ENCODE peak calls at places on chromosomes 12 and 14, in seven cellular contexts. C, S, H, P, B, A and I are unnamed samples.

GRCh38 chr12:642633-643477 is 20.4 kb downstream of the NINJ2 start:
- DNase-seq in B (peak; percentile 87), C (no peak), H (no peak), S (peak; percentile 78), A (no peak), P (peak; percentile 91), I (no peak)

GRCh38 chr12:124586756-124587155 is 19.3 kb upstream of the NCOR2 start:
- DNase-seq in B (no peak), C (no peak), H (no peak), P (no peak), S (no peak), A (no peak), I (no peak)

GRCh38 chr12:113065126-113066007 is 8.8 kb downstream of the DTX1 start:
- DNase-seq in B (peak; percentile 63), S (peak; percentile 68), C (no peak), H (no peak), A (no peak), P (peak; percentile 78), I (no peak)

GRCh38 chr14:60346706-60347105 is 97.7 kb downstream of the PPM1A start:
- DNase-seq in S (no peak), B (no peak), H (no peak), A (no peak), P (no peak), C (no peak), I (no peak)

GRCh38 chr12:94140556-94140955 is 7.8 kb upstream of the PLXNC1 start:
- DNase-seq in H (peak; percentile 19), S (no peak), C (no peak), A (peak; percentile 54), B (peak; percentile 58), P (peak; percentile 31), I (peak; percentile 32)

GRCh38 chr14:105879867-105880561 is 353.6 kb downstream of the TMEM121 start:
- DNase-seq in A (no peak), B (peak; percentile 88), P (no peak), S (no peak), C (no peak), H (no peak), I (no peak)

GRCh38 chr12:52912711-52913423 is 8.0 kb upstream of the KRT8 start:
- DNase-seq in H (no peak), B (no peak), A (no peak), P (no peak), S (no peak), C (no peak), I (no peak)

GRCh38 chr14:91867316-91867988 is at the start of gene TC2N:
- DNase-seq in P (no peak), H (no peak), A (no peak), C (no peak), S (no peak), B (no peak), I (no peak)

GRCh38 chr12:9888665-9889273 is 7.5 kb downstream of the KLRF2 start:
- DNase-seq in H (no peak), C (no peak), P (no peak), B (no peak), A (no peak), S (no peak), I (no peak)

GRCh38 chr12:66352197-66352596 is 49.9 kb downstream of the HELB start:
- DNase-seq in P (no peak), A (peak; percentile 71), B (peak; percentile 41), H (peak; percentile 19), S (peak; percentile 63), C (no peak), I (peak; percentile 18)

GRCh38 chr12:45381351-45381750 is 165.5 kb downstream of the ANO6 start:
- DNase-seq in H (no peak), A (no peak), B (no peak), C (no peak), S (no peak), P (no peak), I (no peak)

GRCh38 chr12:104355630-104356029 is 52.1 kb downstream of the EID3 start:
- DNase-seq in C (no peak), B (no peak), H (no peak), A (no peak), S (no peak), P (no peak), I (no peak)

GRCh38 chr12:84619053-84619452 is 293.5 kb downstream of the SLC6A15 start:
- DNase-seq in S (no peak), A (no peak), P (no peak), H (no peak), C (no peak), B (no peak), I (no peak)

GRCh38 chr12:53696285-53696654 is 20.4 kb upstream of the ATP5MC2 start:
- DNase-seq in S (peak; percentile 88), B (peak; percentile 84), A (peak; percentile 75), C (peak; percentile 25), P (peak; percentile 59), H (peak; percentile 95), I (peak; percentile 82)

GRCh38 chr12:6183689-6184441 is 16.3 kb upstream of the CD9 start:
- DNase-seq in H (no peak), S (no peak), P (no peak), C (no peak), A (no peak), B (no peak), I (peak; percentile 68)

GRCh38 chr14:74583689-74584434 is 28.2 kb downstream of the LTBP2 start:
- DNase-seq in S (peak; percentile 16), C (no peak), H (peak; percentile 69), A (no peak), B (no peak), P (no peak), I (no peak)

GRCh38 chr12:131466932-131467331 is 244.0 kb upstream of the SFSWAP start:
- DNase-seq in S (no peak), C (no peak), P (no peak), B (no peak), H (no peak), A (no peak), I (no peak)

GRCh38 chr12:93689076-93689834 is 12.1 kb downstream of the CRADD start:
- DNase-seq in P (no peak), S (no peak), B (no peak), A (no peak), H (no peak), C (no peak), I (no peak)

GRCh38 chr12:109829667-109830066 is 3.5 kb downstream of the TRPV4 start:
- DNase-seq in B (no peak), H (no peak), C (no peak), P (no peak), S (no peak), A (no peak), I (no peak)
- TF ChIP-seq YY1 in B (no peak), H (no peak), C (no peak), P (no peak), S (no peak), A (no peak), I (no peak)

GRCh38 chr12:116160196-116160595 is 117.3 kb downstream of the MED13L start:
- DNase-seq in S (no peak), P (peak; percentile 25), C (no peak), A (no peak), H (peak; percentile 83), B (no peak), I (no peak)

GRCh38 chr12:116157845-116158267 is 119.6 kb downstream of the MED13L start:
- DNase-seq in C (no peak), A (no peak), B (no peak), H (no peak), S (no peak), P (no peak), I (no peak)

GRCh38 chr12:116159593-116159992 is 117.9 kb downstream of the MED13L start:
- DNase-seq in A (no peak), H (no peak), B (no peak), S (no peak), C (no peak), P (no peak), I (no peak)

GRCh38 chr12:116160883-116161458 is 116.5 kb downstream of the MED13L start:
- DNase-seq in S (no peak), P (no peak), C (no peak), A (no peak), H (no peak), B (no peak), I (no peak)

DNA sequence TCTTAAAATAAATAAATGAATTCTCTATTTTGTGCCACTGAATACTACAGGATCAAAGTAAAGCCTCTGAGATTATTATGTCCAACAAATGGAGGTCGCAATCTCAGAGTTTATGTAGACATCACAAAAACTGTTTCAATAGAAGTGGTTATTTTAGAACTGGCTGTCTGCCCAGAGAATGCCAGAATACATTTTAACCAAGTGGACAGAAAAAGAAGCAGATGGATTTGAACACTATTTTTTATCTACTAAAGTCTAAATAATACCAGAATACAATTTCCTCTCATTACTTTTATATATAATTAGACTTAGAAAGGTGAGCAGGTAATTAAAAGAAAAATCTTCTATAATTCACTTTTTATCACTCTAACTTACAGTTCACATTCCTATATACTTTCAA is 118.3 kb downstream of the MED13L start:
- DNase-seq in C (no peak), H (no peak), P (no peak), S (no peak), A (no peak), B (no peak), I (peak; percentile 45)
- TF ChIP-seq YY1 in C (no peak), H (no peak), P (no peak), S (no peak), A (no peak), B (no peak), I (no peak)

DNA sequence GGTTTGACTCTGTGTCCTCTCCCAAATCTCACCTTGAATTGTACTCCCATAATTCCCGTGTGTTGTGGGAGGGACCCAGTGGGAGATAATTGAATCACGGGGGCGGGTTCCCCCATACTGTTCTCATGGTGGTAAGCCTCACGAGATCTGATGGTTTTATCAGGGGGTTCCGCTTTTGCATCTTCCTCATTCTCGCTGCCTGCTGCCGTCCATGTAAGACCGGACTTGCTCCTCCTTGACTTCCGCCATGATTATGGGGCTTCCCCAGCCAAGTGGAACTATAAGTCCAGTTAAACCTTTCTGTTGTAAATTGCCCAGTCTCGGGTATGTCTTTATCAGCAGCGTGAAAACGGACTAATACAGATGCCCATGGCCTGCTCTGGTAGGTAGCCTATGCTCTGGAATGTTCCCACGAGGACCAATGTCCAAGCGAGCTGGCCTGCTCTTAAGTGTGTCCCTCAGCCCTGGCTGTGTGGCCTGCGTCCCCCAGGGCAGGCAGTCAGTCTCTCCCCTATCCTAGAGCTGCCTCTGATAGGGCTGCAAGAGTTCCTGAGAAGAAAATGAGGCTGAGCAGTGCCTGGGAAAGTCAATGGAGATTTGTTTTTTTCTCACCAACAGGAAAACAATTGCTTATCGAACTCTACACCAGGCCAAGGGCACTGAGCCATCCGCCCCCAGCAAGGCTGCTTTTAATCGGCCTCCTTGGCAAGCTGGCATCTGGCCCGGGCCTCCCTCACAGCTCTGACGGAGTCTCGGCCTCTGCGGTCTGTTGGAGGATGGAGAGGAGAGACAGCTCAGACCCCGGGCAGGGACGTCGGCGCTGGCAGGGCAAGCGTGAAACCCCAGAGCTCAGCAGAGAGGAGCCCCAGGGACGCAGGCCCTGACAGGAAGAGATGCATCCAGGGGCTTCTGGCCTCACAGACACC is 17.8 kb downstream of the CAMKK2 start:
- DNase-seq in C (no peak), S (no peak), H (no peak), B (peak; percentile 62), A (no peak), P (peak; percentile 5), I (no peak)
- TF ChIP-seq YY1 in C (no peak), S (no peak), H (no peak), B (no peak), A (no peak), P (no peak), I (no peak)

DNA sequence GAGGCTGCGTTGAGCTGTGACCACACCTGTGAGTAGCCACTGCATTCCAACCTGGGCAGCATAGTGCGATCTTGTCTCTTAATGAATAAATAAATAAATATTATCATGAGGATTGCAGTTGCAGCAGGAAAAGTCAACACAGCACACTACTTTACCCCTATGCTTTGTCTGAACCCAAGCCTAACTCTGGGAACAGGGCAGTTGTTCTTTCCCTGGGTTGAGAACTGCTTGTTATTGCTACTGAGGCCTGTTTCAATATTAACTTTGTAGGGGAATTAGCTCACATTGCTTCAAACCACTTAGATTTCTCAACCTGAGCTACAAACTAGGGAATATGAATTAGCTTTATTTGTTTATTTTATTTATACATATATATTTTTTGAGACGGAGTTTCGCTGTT is 102.5 kb downstream of the SCN8A start:
- DNase-seq in H (no peak), B (no peak), S (no peak), P (no peak), C (no peak), A (no peak), I (no peak)
- TF ChIP-seq YY1 in H (no peak), B (no peak), S (no peak), P (no peak), C (no peak), A (no peak), I (no peak)